ENCODE peak calls at places on chromosomes 13 and 19, in seven cellular contexts. E is stimulated activated effector memory CD8-positive, alpha-beta T cell treated with anti-CD3 and anti-CD28 coated beads, Interleukin-12 subunit alpha, Interleukin-12 subunit beta, amount 100 ng/mL, for 72 hours; T is naive thymus-derived CD4-positive, alpha-beta T cell; Q is body of pancreas; A is right cardiac atrium; M is T-cell; V is upper lobe of right lung. H is an unnamed sample.

GRCh38 chr19:18386543-18387251 is 739 bp downstream of the GDF15 start:
- ATAC-seq in A (no peak), Q (no peak), V (peak), M (no peak), E (no peak), T (no peak), H (no peak)

GRCh38 chr19:41755328-41755913 is at the start of gene CEACAM6:
- ATAC-seq in A (no peak), E (no peak), M (no peak), V (peak), T (no peak), Q (no peak), H (no peak)

GRCh38 chr13:35978607-35979316 is 152.4 kb downstream of the DCLK1 start:
- ATAC-seq in Q (peak), T (no peak), A (peak), M (no peak), V (peak), E (no peak), H (no peak)

GRCh38 chr13:106597190-106597589 is 29.3 kb upstream of the ARGLU1 start:
- ATAC-seq in V (no peak), T (no peak), E (no peak), Q (no peak), A (peak), M (no peak), H (no peak)

GRCh38 chr19:36488816-36489138 is 584 bp downstream of the ZNF566 start:
- ATAC-seq in T (peak), Q (no peak), V (no peak), M (peak), E (peak), A (peak), H (peak)

GRCh38 chr13:59300347-59301165 is 863.2 kb downstream of the DIAPH3 start:
- ATAC-seq in E (peak), A (no peak), V (no peak), Q (peak), T (no peak), M (no peak), H (no peak)

GRCh38 chr13:110518150-110518525 is 43.4 kb downstream of the RAB20 start:
- ATAC-seq in A (no peak), T (no peak), M (no peak), V (no peak), Q (no peak), E (no peak), H (no peak)

GRCh38 chr13:103517066-103517767 is 451.0 kb upstream of the SLC10A2 start:
- ATAC-seq in V (no peak), A (no peak), E (no peak), T (no peak), M (no peak), Q (peak), H (no peak)

GRCh38 chr13:113186061-113186900 is 22.2 kb downstream of the PCID2 start:
- ATAC-seq in M (peak), V (peak), Q (no peak), T (peak), E (peak), A (no peak), H (peak)

GRCh38 chr19:16988661-16989060 is 37.9 kb downstream of the CPAMD8 start:
- ATAC-seq in Q (no peak), V (no peak), A (no peak), M (no peak), T (no peak), E (no peak), H (no peak)

GRCh38 chr13:90485441-90485840 is 862.0 kb upstream of the MIR17HG start:
- ATAC-seq in E (no peak), T (no peak), M (no peak), V (no peak), A (peak), Q (no peak), H (no peak)

GRCh38 chr19:36771275-36772231 is 1.1 kb downstream of the ZNF850 start:
- ATAC-seq in A (peak), M (no peak), Q (peak), T (no peak), E (no peak), V (no peak), H (no peak)

GRCh38 chr13:51825165-51825592 is 19.8 kb downstream of the TMEM272 start:
- ATAC-seq in T (peak), A (peak), Q (no peak), E (peak), V (peak), M (peak), H (peak)

GRCh38 chr13:46698910-46699460 is 98.0 kb downstream of the ESD start:
- ATAC-seq in T (no peak), M (no peak), A (peak), E (no peak), Q (no peak), V (peak), H (no peak)

GRCh38 chr13:114119196-114119595 is 13.2 kb downstream of the RASA3 start:
- ATAC-seq in E (no peak), Q (peak), M (no peak), V (peak), T (no peak), A (peak), H (no peak)

GRCh38 chr19:19305696-19306095 is 14.6 kb downstream of the SUGP1 start:
- ATAC-seq in M (no peak), Q (no peak), A (no peak), V (no peak), E (no peak), T (no peak), H (no peak)

GRCh38 chr13:45721203-45721731 is 19.1 kb downstream of the CBY2 start:
- ATAC-seq in E (peak), A (no peak), M (no peak), V (no peak), T (no peak), Q (no peak), H (no peak)

GRCh38 chr13:44107357-44108121 is 227.8 kb downstream of the LACC1 start:
- ATAC-seq in V (no peak), T (no peak), A (no peak), E (no peak), M (no peak), Q (no peak), H (no peak)

GRCh38 chr19:16383584-16384161 is 59.0 kb downstream of the KLF2 start:
- ATAC-seq in T (no peak), A (no peak), E (peak), Q (no peak), M (no peak), V (no peak), H (no peak)

GRCh38 chr13:80957019-80957650 is 616.2 kb upstream of the SPRY2 start:
- ATAC-seq in V (no peak), A (no peak), M (no peak), E (no peak), T (no peak), Q (no peak), H (no peak)

GRCh38 chr19:55683449-55684261 is 8.6 kb downstream of the EPN1 start:
- ATAC-seq in A (no peak), V (peak), T (no peak), E (no peak), Q (peak), M (no peak), H (no peak)

GRCh38 chr13:43608400-43609137 is 178.2 kb downstream of the ENOX1 start:
- ATAC-seq in M (no peak), T (no peak), A (peak), V (no peak), Q (no peak), E (no peak), H (no peak)

GRCh38 chr13:98280176-98280510 is 103.1 kb upstream of the RNF113B start:
- ATAC-seq in Q (no peak), V (peak), A (no peak), T (no peak), M (no peak), E (peak), H (no peak)

GRCh38 chr19:57886046-57886445 is 2.8 kb downstream of the ZNF814 start:
- ATAC-seq in V (no peak), A (no peak), T (no peak), M (no peak), Q (no peak), E (no peak), H (no peak)

GRCh38 chr13:21014666-21015170 is 46.7 kb downstream of the LATS2 start:
- ATAC-seq in V (no peak), T (no peak), M (no peak), A (peak), Q (peak), E (no peak), H (no peak)

GRCh38 chr13:50125306-50125555 is 110.0 kb downstream of the KCNRG start:
- ATAC-seq in M (peak), A (peak), V (no peak), E (peak), T (no peak), Q (peak), H (peak)

GRCh38 chr19:959935-960502 is 24.1 kb upstream of the WDR18 start:
- ATAC-seq in A (no peak), E (no peak), Q (no peak), M (no peak), V (no peak), T (no peak), H (no peak)

GRCh38 chr19:40191836-40192646 is 815 bp downstream of the MAP3K10 start:
- ATAC-seq in T (peak), E (peak), A (peak), V (peak), M (no peak), Q (peak), H (peak)

GRCh38 chr13:48636550-48636949 is 17.2 kb upstream of the CYSLTR2 start:
- ATAC-seq in E (no peak), M (no peak), Q (no peak), V (no peak), T (no peak), A (no peak), H (no peak)

GRCh38 chr13:38687246-38688229 is 661 bp downstream of the FREM2 start:
- ATAC-seq in Q (peak), M (no peak), T (no peak), E (peak), A (peak), V (peak), H (no peak)

GRCh38 chr19:12749938-12750521 is 1.6 kb upstream of the BEST2 start:
- ATAC-seq in A (no peak), M (peak), E (peak), Q (no peak), V (no peak), T (no peak), H (peak)

GRCh38 chr13:40995997-40996396 is 23.1 kb downstream of the ELF1 start:
- ATAC-seq in V (no peak), M (no peak), Q (no peak), T (no peak), A (no peak), E (no peak), H (no peak)

GRCh38 chr13:85373322-85373721 is 425.9 kb downstream of the SLITRK6 start:
- ATAC-seq in M (no peak), T (no peak), E (no peak), Q (no peak), A (no peak), V (no peak), H (no peak)